ENCODE peak calls at places on chromosome 14, in six cellular contexts. L is amniotic epithelial cell; R is Right ventricle myocardium superior; E is iPS DF 6.9; P is activated CD8-positive, alpha-beta memory T cell treated with anti-CD3 and anti-CD28 coated beads, Interleukin-2, amount 50 U/mL, for 48 hours; O is activated CD4-positive, alpha-beta T cell treated with anti-CD3 and anti-CD28 coated beads, Interleukin-2, amount 50 U/mL, for 1 hour. N is an unnamed sample.

GRCh38 chr14:89000007-89000942 is 175.8 kb downstream of the TTC8 start:
- DNase-seq in L (peak), R (no peak), E (no peak), P (peak), O (no peak), N (peak)

GRCh38 chr14:68598089-68598488 is 194.8 kb downstream of the ZFP36L1 start:
- DNase-seq in L (no peak), R (no peak), E (no peak), P (no peak), O (no peak), N (no peak)

GRCh38 chr14:105167303-105168092 is 1.1 kb downstream of the JAG2 start:
- DNase-seq in L (no peak), R (no peak), E (no peak), P (no peak), O (no peak), N (no peak)

GRCh38 chr14:99267871-99268775 is 3.9 kb downstream of the BCL11B start:
- DNase-seq in L (no peak), R (no peak), E (no peak), P (no peak), O (no peak), N (no peak)

GRCh38 chr14:68255697-68256178 is 436.2 kb downstream of the RAD51B start:
- DNase-seq in L (peak), R (no peak), E (no peak), P (no peak), O (no peak), N (no peak)

GRCh38 chr14:31275731-31276130 is 68.1 kb upstream of the HECTD1 start:
- DNase-seq in L (no peak), R (no peak), E (no peak), P (no peak), O (no peak), N (peak)

GRCh38 chr14:100203962-100204834 is 34.7 kb upstream of the YY1 start:
- DNase-seq in L (peak), R (no peak), E (no peak), P (no peak), O (no peak), N (no peak)

GRCh38 chr14:105163040-105163742 is 5.4 kb downstream of the JAG2 start:
- DNase-seq in L (no peak), R (no peak), E (no peak), P (no peak), O (no peak), N (no peak)

GRCh38 chr14:105143451-105144230 is 24.9 kb downstream of the JAG2 start:
- DNase-seq in L (no peak), R (peak), E (no peak), P (no peak), O (no peak), N (no peak)

GRCh38 chr14:33026850-33027420 is 88.3 kb downstream of the NPAS3 start:
- DNase-seq in L (no peak), R (no peak), E (no peak), P (no peak), O (no peak), N (no peak)

GRCh38 chr14:24426150-24426911 is 3.1 kb downstream of the CBLN3 start:
- DNase-seq in L (no peak), R (no peak), E (no peak), P (no peak), O (no peak), N (no peak)

GRCh38 chr14:91164676-91165075 is 50.8 kb downstream of the DGLUCY start:
- DNase-seq in L (no peak), R (peak), E (no peak), P (no peak), O (no peak), N (no peak)

GRCh38 chr14:20440465-20440864 is 4.5 kb upstream of the KLHL33 start:
- DNase-seq in L (no peak), R (no peak), E (no peak), P (no peak), O (no peak), N (no peak)

GRCh38 chr14:105187935-105188524 is 6.9 kb upstream of the NUDT14 start:
- DNase-seq in L (no peak), R (no peak), E (no peak), P (no peak), O (no peak), N (no peak)

GRCh38 chr14:102900631-102901571 is 21.6 kb upstream of the AMN start:
- DNase-seq in L (no peak), R (no peak), E (no peak), P (peak), O (no peak), N (no peak)

GRCh38 chr14:96352708-96353107 is 10.4 kb downstream of the ATG2B start:
- DNase-seq in L (peak), R (no peak), E (no peak), P (no peak), O (no peak), N (no peak)

N was measured in erythroblast.